ENCODE peak calls at places on chromosomes 1 and 21, in eight cellular contexts. P is HFFc6, G is tibial artery, N is neural progenitor cell, M is HepG2, Q is cardiac muscle cell, H is osteocyte, R is hepatocyte. C is an unnamed sample.

GRCh38 chr1:225626698-225627097 is 26.2 kb downstream of the ENAH start:
- DNase-seq in P (no peak), G (no peak), N (no peak), M (no peak), Q (no peak), H (no peak), R (no peak), C (no peak)

GRCh38 chr1:205321109-205321958 is at the start of gene NUAK2:
- DNase-seq in P (peak; percentile 77), G (peak; percentile 91), N (peak; percentile 99), M (peak; percentile 85), Q (peak; percentile 92), H (peak; percentile 95), R (peak; percentile 96), C (peak; percentile 63)

GRCh38 chr1:41353744-41354143 is 7.5 kb upstream of the FOXO6 start:
- DNase-seq in P (peak; percentile 21), G (no peak), N (peak; percentile 4), M (no peak), Q (peak; percentile 34), H (no peak), R (no peak), C (peak; percentile 25)

GRCh38 chr1:37999434-38000232 is 5.7 kb downstream of the FHL3 start:
- DNase-seq in P (peak; percentile 50), G (peak; percentile 43), N (peak; percentile 39), M (peak; percentile 75), Q (peak; percentile 84), H (no peak), R (peak; percentile 70), C (peak; percentile 77)

GRCh38 chr1:178566187-178566586 is 53.3 kb downstream of the TEX35 start:
- DNase-seq in P (no peak), G (no peak), N (no peak), M (no peak), Q (peak; percentile 10), H (peak; percentile 19), R (no peak), C (no peak)

GRCh38 chr1:208047476-208047934 is 136.6 kb upstream of the CD34 start:
- DNase-seq in P (no peak), G (peak; percentile 96), N (no peak), M (peak; percentile 68), Q (peak; percentile 75), H (no peak), R (peak; percentile 76), C (peak; percentile 87)

GRCh38 chr1:119771770-119772169 is 3.1 kb upstream of the HMGCS2 start:
- DNase-seq in P (no peak), G (no peak), N (no peak), M (no peak), Q (no peak), H (no peak), R (no peak), C (no peak)

GRCh38 chr1:119653135-119653838 is 5.2 kb upstream of the ZNF697 start:
- DNase-seq in P (no peak), G (no peak), N (no peak), M (no peak), Q (no peak), H (no peak), R (no peak), C (no peak)

GRCh38 chr1:103949714-103950113 is 200.0 kb downstream of the AMY1C start:
- DNase-seq in P (no peak), G (no peak), N (no peak), M (no peak), Q (no peak), H (no peak), R (no peak), C (no peak)

GRCh38 chr1:185694081-185694480 is 40.1 kb upstream of the HMCN1 start:
- DNase-seq in P (no peak), G (no peak), N (no peak), M (peak; percentile 45), Q (no peak), H (no peak), R (peak; percentile 7), C (no peak)

GRCh38 chr1:14265515-14265914 is 333.0 kb upstream of the KAZN start:
- DNase-seq in P (no peak), G (no peak), N (no peak), M (no peak), Q (no peak), H (no peak), R (no peak), C (no peak)

GRCh38 chr1:13860023-13860422 is 160.0 kb downstream of the PRDM2 start:
- DNase-seq in P (no peak), G (no peak), N (no peak), M (no peak), Q (no peak), H (no peak), R (peak; percentile 28), C (no peak)

GRCh38 chr1:57637155-57637554 is 213.3 kb upstream of the DAB1 start:
- DNase-seq in P (peak; percentile 36), G (no peak), N (no peak), M (no peak), Q (peak; percentile 74), H (no peak), R (no peak), C (no peak)

GRCh38 chr21:38820471-38821239 is 14.9 kb downstream of the ETS2 start:
- DNase-seq in P (no peak), G (no peak), N (no peak), M (no peak), Q (no peak), H (no peak), R (no peak), C (no peak)

DNA sequence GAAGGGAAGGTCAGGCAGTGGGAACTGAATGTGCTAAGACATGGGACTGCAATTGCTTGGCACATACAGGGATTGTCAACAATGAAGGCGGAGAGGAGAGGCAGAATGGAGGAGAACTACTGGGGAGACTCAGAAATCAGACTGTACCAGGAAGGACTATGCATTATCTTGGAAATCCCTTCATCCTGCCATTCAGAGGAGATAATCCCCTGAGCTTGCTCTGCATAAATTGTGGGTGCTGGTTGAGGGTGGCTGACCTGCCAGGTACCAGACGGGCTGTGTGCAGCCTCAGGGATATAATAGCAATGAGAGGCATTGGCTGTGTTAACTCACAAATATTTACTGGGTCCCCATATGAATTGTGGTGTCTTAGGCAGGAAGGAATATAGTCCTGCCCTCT is 5.0 kb upstream of the TRABD2B start:
- DNase-seq in P (no peak), G (no peak), N (no peak), M (no peak), Q (no peak), H (no peak), R (no peak), C (no peak)
- TF ChIP-seq CTCF in P (no peak), G (no peak), N (no peak), M (no peak), Q (no peak), H (no peak), R (no peak), C (no peak)

GRCh38 chr1:230757856-230758704 is 10.9 kb downstream of the CAPN9 start:
- DNase-seq in P (no peak), G (no peak), N (no peak), M (no peak), Q (no peak), H (no peak), R (no peak), C (no peak)

GRCh38 chr1:230761443-230762167 is 14.4 kb downstream of the CAPN9 start:
- DNase-seq in P (no peak), G (no peak), N (no peak), M (no peak), Q (no peak), H (no peak), R (no peak), C (no peak)

GRCh38 chr1:230763927-230764591 is 16.9 kb downstream of the CAPN9 start:
- DNase-seq in P (no peak), G (no peak), N (no peak), M (no peak), Q (no peak), H (no peak), R (no peak), C (no peak)

GRCh38 chr1:230758705-230759354 is 11.6 kb downstream of the CAPN9 start:
- DNase-seq in P (no peak), G (no peak), N (no peak), M (no peak), Q (no peak), H (no peak), R (peak; percentile 49), C (no peak)

DNA sequence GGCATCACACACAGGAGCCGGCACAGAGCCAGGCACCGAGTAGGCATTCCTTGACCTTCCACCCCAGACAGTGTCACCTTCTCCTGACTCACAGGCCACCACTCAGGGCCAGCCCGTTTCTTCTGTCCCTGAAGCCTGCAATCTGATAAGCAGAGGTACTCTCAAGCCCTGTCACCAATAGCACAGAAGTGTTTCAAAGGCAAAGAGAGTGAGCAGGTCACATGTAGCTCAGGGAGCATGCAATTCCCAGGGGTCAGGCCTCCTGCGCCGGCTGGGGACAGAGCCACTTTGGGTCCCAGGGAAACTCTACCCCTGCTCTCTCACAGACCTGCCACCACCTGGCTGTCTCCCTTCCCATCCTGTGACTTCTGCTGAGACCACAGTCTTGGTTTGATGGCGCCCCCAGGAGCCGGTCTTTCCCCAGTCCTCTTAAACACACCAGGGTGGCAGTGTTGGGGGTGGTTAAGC is 13.2 kb downstream of the CAPN9 start:
- DNase-seq in P (no peak), G (no peak), N (no peak), M (peak; percentile 58), Q (no peak), H (no peak), R (peak; percentile 45), C (no peak)
- TF ChIP-seq CTCF in P (no peak), G (no peak), N (peak; percentile 19), M (peak; percentile 84), Q (no peak), H (no peak), R (no peak), C (no peak)

DNA sequence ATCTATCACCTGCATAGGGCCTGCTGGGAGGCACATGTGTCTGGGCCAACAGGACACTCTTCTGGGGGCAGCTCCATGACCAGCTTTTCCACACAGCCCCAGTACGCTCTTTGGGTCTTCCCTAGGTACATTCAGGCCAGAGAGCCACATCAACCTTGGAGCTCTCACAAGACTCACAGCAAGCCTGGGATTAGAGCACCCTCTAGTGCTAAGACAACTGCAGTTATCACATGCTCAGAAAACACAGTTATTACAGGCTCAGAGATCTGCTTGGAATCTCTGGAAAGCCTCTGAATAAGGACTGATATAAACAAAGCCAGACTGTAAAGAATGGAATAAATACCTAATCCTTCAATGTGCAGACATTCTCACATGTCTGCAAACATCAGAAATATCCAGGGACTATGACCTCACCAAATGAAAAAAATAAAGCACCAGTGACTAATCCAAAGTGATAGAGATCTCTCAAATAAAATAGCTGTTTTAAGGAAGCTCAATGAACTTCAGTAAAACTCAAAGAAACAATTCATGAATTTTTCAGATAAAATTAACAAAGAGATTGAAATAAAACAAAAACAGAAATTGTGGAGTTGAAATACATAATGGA is 563.9 kb upstream of the NR5A2 start:
- DNase-seq in P (peak; percentile 73), G (no peak), N (peak; percentile 80), M (peak; percentile 20), Q (peak; percentile 83), H (no peak), R (peak; percentile 61), C (no peak)
- TF ChIP-seq CTCF in P (peak; percentile 83), G (no peak), N (peak; percentile 70), M (peak; percentile 48), Q (peak; percentile 77), H (peak; percentile 50), R (peak; percentile 59), C (no peak)

DNA sequence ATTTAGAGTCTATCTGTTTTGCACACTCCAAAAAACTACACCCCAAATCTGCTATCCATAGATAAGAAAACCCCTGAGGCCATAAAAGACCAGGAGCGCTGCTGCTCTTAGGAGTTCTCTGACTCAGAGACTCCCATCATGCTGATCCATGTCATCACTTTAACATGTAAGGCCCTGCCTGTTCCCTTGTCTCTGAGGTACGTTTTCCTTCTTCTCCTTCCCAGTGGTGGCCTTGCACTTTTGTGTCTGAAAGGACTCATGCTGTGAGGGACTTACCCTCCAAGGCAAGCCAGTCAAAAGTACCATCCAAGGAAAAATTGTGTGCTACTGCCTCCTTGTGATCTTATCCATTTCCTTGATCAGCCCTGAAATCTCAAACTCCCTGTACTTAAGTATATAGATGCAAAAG is 427.4 kb upstream of the NCAM2 start:
- DNase-seq in P (no peak), G (no peak), N (peak; percentile 78), M (no peak), Q (no peak), H (no peak), R (peak; percentile 4), C (no peak)
- TF ChIP-seq CTCF in P (no peak), G (no peak), N (peak; percentile 53), M (no peak), Q (no peak), H (peak; percentile 27), R (peak; percentile 19), C (no peak)

C was measured in ascending aorta.